ENCODE peak calls at places on chromosomes 1 and 21, in ten cellular contexts. M is fibroblast of gingiva; Y is endothelial cell; P is stimulated activated naive CD8-positive, alpha-beta T cell treated with anti-CD3 and anti-CD28 coated beads, Interleukin-15, amount 100 ng/mL, for 72 hours; I is B cell; W is mucosa of gallbladder; C is DMS153; J is psoas muscle; L is retina; D is hippocampal formation. B is an unnamed sample.

GRCh38 chr1:102234753-102235359 is 238.1 kb upstream of the OLFM3 start:
- DNase-seq in I (no peak), D (no peak), J (no peak), W (no peak), P (no peak), M (no peak), L (no peak), Y (no peak), C (no peak), B (no peak)

GRCh38 chr1:181483084-181483559 is at the start of gene CACNA1E:
- DNase-seq in I (no peak), Y (no peak), L (peak), J (no peak), D (no peak), P (no peak), C (no peak), M (no peak), W (no peak), B (no peak)

GRCh38 chr1:116231752-116232151 is 120.6 kb downstream of the MAB21L3 start:
- DNase-seq in M (no peak), L (no peak), C (no peak), J (no peak), I (no peak), W (no peak), P (no peak), Y (no peak), D (no peak), B (no peak)

GRCh38 chr1:28172690-28173150 is 3.8 kb downstream of the PTAFR start:
- DNase-seq in L (no peak), M (no peak), W (peak), D (peak), J (no peak), Y (no peak), C (no peak), P (peak), I (peak), B (no peak)

GRCh38 chr1:76154213-76154956 is 79.8 kb downstream of the ST6GALNAC3 start:
- DNase-seq in I (peak), L (peak), J (peak), D (peak), P (peak), C (peak), M (peak), W (peak), Y (peak), B (peak)

GRCh38 chr1:100921110-100921706 is 25.3 kb downstream of the SLC30A7 start:
- DNase-seq in M (peak), J (no peak), W (no peak), D (peak), C (no peak), I (no peak), P (no peak), Y (no peak), L (peak), B (no peak)

GRCh38 chr1:157181258-157181657 is 43.1 kb upstream of the ETV3 start:
- DNase-seq in I (no peak), Y (no peak), W (no peak), P (no peak), M (no peak), J (no peak), L (no peak), C (no peak), D (no peak), B (no peak)

GRCh38 chr21:34340062-34340461 is 23.7 kb upstream of the KCNE2 start:
- DNase-seq in D (no peak), J (no peak), M (no peak), W (no peak), C (no peak), P (no peak), I (no peak), L (no peak), Y (no peak), B (no peak)

GRCh38 chr1:29633784-29634183 is 397.5 kb downstream of the PTPRU start:
- DNase-seq in I (no peak), W (no peak), C (no peak), L (no peak), P (no peak), Y (no peak), M (no peak), D (no peak), J (no peak), B (no peak)

GRCh38 chr1:201647722-201648065 is 108.8 kb downstream of the NAV1 start:
- DNase-seq in P (no peak), W (no peak), Y (no peak), D (no peak), M (no peak), I (no peak), L (no peak), J (no peak), C (no peak), B (no peak)

GRCh38 chr21:38959686-38960049 is 153.9 kb downstream of the ETS2 start:
- DNase-seq in I (no peak), J (no peak), C (no peak), M (no peak), Y (no peak), L (no peak), P (no peak), D (no peak), W (no peak), B (no peak)

GRCh38 chr1:210239295-210240155 is 6.9 kb downstream of the SERTAD4 start:
- DNase-seq in M (peak), J (no peak), W (no peak), D (peak), L (no peak), C (peak), I (no peak), P (no peak), Y (peak), B (no peak)

GRCh38 chr1:246786606-246787238 is 62.5 kb downstream of the SCCPDH start:
- DNase-seq in Y (no peak), C (peak), P (no peak), M (no peak), J (no peak), D (no peak), W (no peak), I (no peak), L (no peak), B (no peak)

GRCh38 chr1:170114916-170115315 is 30.8 kb upstream of the NTMT2 start:
- DNase-seq in W (no peak), I (no peak), D (no peak), M (peak), J (no peak), P (no peak), C (no peak), Y (no peak), L (no peak), B (no peak)

GRCh38 chr1:175131100-175131499 is 61.5 kb downstream of the KIAA0040 start:
- DNase-seq in P (no peak), D (no peak), W (no peak), Y (no peak), C (no peak), I (no peak), J (no peak), L (no peak), M (no peak), B (no peak)

GRCh38 chr1:80931178-80931577 is 869.6 kb upstream of the ADGRL2 start:
- DNase-seq in Y (no peak), P (no peak), I (no peak), D (no peak), M (no peak), W (no peak), L (no peak), C (no peak), J (no peak), B (no peak)

GRCh38 chr1:202116287-202116686 is 6.4 kb upstream of the GPR37L1 start:
- DNase-seq in L (no peak), W (no peak), C (no peak), M (no peak), P (no peak), I (no peak), Y (no peak), D (no peak), J (no peak), B (no peak)

GRCh38 chr1:168223261-168223660 is 2.5 kb upstream of the SFT2D2 start:
- DNase-seq in L (no peak), C (no peak), J (no peak), Y (no peak), M (no peak), D (no peak), I (no peak), P (no peak), W (no peak), B (no peak)

GRCh38 chr1:15696956-15697521 is 12.9 kb downstream of the PLEKHM2 start:
- DNase-seq in W (no peak), Y (no peak), I (peak), L (no peak), M (no peak), P (peak), C (no peak), J (no peak), D (peak), B (no peak)

GRCh38 chr1:226688056-226688748 is 50.9 kb downstream of the ITPKB start:
- DNase-seq in I (no peak), P (no peak), Y (no peak), M (no peak), W (no peak), J (no peak), L (peak), C (no peak), D (peak), B (no peak)

GRCh38 chr1:201912832-201913231 is 24.1 kb downstream of the SHISA4 start:
- DNase-seq in L (no peak), D (no peak), M (peak), C (no peak), J (no peak), Y (no peak), I (no peak), W (peak), P (no peak), B (no peak)

GRCh38 chr1:218933526-218933925 is 240.2 kb upstream of the LYPLAL1 start:
- DNase-seq in L (no peak), I (no peak), M (peak), J (no peak), D (no peak), P (no peak), W (no peak), Y (no peak), C (no peak), B (no peak)

GRCh38 chr1:87151500-87152421 is 176.9 kb upstream of the LMO4 start:
- DNase-seq in L (peak), J (peak), D (peak), C (peak), Y (peak), P (peak), I (peak), M (no peak), W (peak), B (no peak)

GRCh38 chr1:169368406-169368769 is 393 bp downstream of the BLZF1 start:
- DNase-seq in L (no peak), W (no peak), P (peak), D (no peak), C (no peak), Y (peak), M (peak), J (no peak), I (no peak), B (no peak)

GRCh38 chr1:245356891-245357585 is 202.3 kb downstream of the KIF26B start:
- DNase-seq in I (no peak), P (no peak), W (no peak), D (no peak), J (no peak), C (no peak), Y (no peak), M (no peak), L (no peak), B (no peak)

GRCh38 chr1:221793439-221794078 is 51.7 kb upstream of the DUSP10 start:
- DNase-seq in J (no peak), W (no peak), L (no peak), P (peak), M (no peak), C (no peak), I (peak), D (no peak), Y (no peak), B (no peak)

GRCh38 chr1:181105134-181106021 is 16.9 kb downstream of the IER5 start:
- DNase-seq in W (peak), L (peak), C (peak), P (peak), M (peak), D (peak), Y (peak), I (peak), J (peak), B (peak)

GRCh38 chr21:32137266-32137665 is 141.6 kb downstream of the MIS18A start:
- DNase-seq in D (no peak), M (no peak), W (no peak), J (no peak), L (no peak), I (no peak), C (peak), Y (no peak), P (no peak), B (no peak)

GRCh38 chr1:244651956-244652698 is 799 bp upstream of the DESI2 start:
- DNase-seq in D (peak), C (no peak), L (peak), M (no peak), Y (no peak), P (no peak), I (no peak), J (no peak), W (no peak), B (no peak)